ENCODE peak calls at places on chromosomes 6 and 20, in six cellular contexts. D is naive thymus-derived CD4-positive, alpha-beta T cell; P is CD8-positive, alpha-beta T cell; J is lower lobe of right lung; B is cardiac muscle cell; T is aorta. F is an unnamed sample. For H3K9me3, the result is how much of the 10 kb centered on the place peaks cover.

GRCh38 chr6:29494131-29494530 is 6.4 kb upstream of the MAS1L start:
- DNase-seq in D (no peak), B (no peak), T (no peak), P (no peak), J (no peak), F (no peak)

GRCh38 chr6:156250593-156250992 is 526.6 kb upstream of the ARID1B start:
- DNase-seq in D (no peak), B (no peak), P (no peak), T (no peak), J (no peak), F (no peak)

GRCh38 chr6:124772733-124773319 is 189.4 kb upstream of the RNF217 start:
- DNase-seq in P (no peak), D (no peak), T (no peak), J (no peak), B (peak), F (no peak)

GRCh38 chr20:59152559-59153354 is 10.9 kb upstream of the ZNF831 start:
- DNase-seq in P (no peak), T (no peak), D (no peak), J (peak), B (no peak), F (no peak)

GRCh38 chr6:107079429-107079828 is 35.9 kb downstream of the BEND3 start:
- DNase-seq in T (no peak), P (no peak), B (no peak), D (no peak), J (no peak), F (no peak)

GRCh38 chr20:34516874-34517542 is 786 bp downstream of the DYNLRB1 start:
- DNase-seq in T (no peak), P (peak), D (peak), B (peak), J (no peak), F (peak)

GRCh38 chr20:42795399-42795798 is 394.3 kb downstream of the PTPRT start:
- DNase-seq in P (no peak), J (no peak), T (no peak), B (no peak), D (no peak), F (no peak)

GRCh38 chr20:11372831-11373230 is 544.9 kb upstream of the BTBD3 start:
- DNase-seq in P (no peak), B (no peak), T (no peak), J (no peak), D (no peak), F (no peak)

GRCh38 chr6:143410859-143411270 is 39.6 kb downstream of the ADAT2 start:
- DNase-seq in B (no peak), T (no peak), D (no peak), J (no peak), P (no peak), F (no peak)

GRCh38 chr6:129753422-129753821 is 43.4 kb upstream of the ARHGAP18 start:
- DNase-seq in P (no peak), B (no peak), T (no peak), J (no peak), D (no peak), F (no peak)

GRCh38 chr6:27303613-27304272 is 8.3 kb downstream of the POM121L2 start:
- DNase-seq in J (no peak), D (no peak), B (no peak), P (no peak), T (no peak), F (no peak)

GRCh38 chr6:134560019-134560418 is 242.1 kb upstream of the SGK1 start:
- DNase-seq in B (no peak), P (no peak), J (no peak), T (no peak), D (no peak), F (no peak)

DNA sequence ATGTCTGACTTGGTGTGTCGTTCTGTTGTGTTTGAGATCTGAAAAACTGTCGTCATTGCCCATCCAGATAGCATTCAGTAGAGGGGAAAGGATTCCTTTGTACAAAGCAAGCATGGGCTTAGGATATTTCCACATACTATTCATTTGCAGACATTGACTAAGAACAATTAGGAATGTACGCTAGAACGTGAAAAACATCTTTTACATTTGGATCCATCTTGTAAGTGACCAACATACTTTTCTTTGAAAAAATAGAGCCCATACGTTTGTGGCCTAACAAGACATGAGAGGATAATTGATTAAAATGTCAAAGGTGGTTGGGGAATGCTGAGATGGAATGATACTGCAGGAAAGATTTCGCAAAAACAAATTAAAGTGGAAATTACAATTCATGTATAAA is 225.8 kb upstream of the QKI start:
- DNase-seq in D (no peak), B (no peak), P (no peak), J (no peak), T (no peak), F (no peak)
- H3K9me3 ChIP-seq in D (under half), B (under half), P (under half), J (under half), T (under half), F (under half)

DNA sequence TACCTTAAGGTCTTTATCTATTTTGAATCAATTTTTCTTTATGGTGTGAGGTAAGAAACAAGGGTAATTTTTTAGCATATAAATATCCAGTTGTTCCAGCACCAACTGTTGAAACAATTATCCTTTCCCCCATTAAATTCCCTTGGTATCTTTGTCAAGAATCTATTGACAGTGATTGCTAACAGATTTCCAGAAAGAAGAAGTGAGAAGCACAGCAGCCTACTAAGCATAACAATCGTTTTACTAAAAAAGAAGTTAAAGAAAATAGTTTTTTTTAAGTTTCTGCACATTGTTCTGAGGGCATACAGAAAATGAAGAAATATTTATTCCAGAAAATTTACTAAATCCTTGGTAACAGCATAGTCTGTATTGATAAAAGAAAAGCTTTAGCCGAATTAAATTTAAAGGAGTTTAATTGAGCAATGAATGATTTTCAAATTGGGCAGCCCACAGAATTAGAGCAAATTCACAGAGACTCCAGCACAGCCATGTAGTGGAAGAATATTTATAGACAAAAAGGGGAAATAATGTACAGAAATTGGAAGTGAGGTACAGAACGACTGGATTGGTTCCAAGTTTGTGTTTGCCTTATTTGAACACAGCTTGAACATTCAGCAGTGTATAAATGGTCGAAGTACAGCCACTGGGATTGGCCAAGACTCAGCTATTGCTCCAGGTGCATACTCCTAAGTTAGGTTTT is 97.9 kb upstream of the UST start:
- DNase-seq in J (no peak), D (no peak), B (no peak), T (no peak), P (no peak), F (no peak)
- H3K9me3 ChIP-seq in J (under half), D (under half), B (under half), T (under half), P (under half), F (under half)

GRCh38 chr6:120363429-120363828 is 970.9 kb downstream of the TBC1D32 start:
- DNase-seq in T (no peak), D (no peak), P (no peak), B (no peak), J (no peak), F (no peak)
- H3K9me3 ChIP-seq in T (under half), D (under half), P (under half), B (under half), J (under half), F (under half)

GRCh38 chr20:64006902-64007301 is 26.0 kb downstream of the PRPF6 start:
- DNase-seq in P (no peak), B (no peak), D (no peak), T (no peak), J (no peak), F (no peak)

GRCh38 chr20:64006490-64006889 is 25.6 kb downstream of the PRPF6 start:
- DNase-seq in T (peak), B (no peak), D (no peak), J (no peak), P (no peak), F (no peak)

GRCh38 chr20:64011366-64011779 is 24.6 kb upstream of the C20orf204 start:
- DNase-seq in B (no peak), T (no peak), D (no peak), J (no peak), P (no peak), F (no peak)

GRCh38 chr20:64009811-64010387 is 26.1 kb upstream of the C20orf204 start:
- DNase-seq in D (no peak), J (no peak), P (no peak), T (no peak), B (no peak), F (no peak)

DNA sequence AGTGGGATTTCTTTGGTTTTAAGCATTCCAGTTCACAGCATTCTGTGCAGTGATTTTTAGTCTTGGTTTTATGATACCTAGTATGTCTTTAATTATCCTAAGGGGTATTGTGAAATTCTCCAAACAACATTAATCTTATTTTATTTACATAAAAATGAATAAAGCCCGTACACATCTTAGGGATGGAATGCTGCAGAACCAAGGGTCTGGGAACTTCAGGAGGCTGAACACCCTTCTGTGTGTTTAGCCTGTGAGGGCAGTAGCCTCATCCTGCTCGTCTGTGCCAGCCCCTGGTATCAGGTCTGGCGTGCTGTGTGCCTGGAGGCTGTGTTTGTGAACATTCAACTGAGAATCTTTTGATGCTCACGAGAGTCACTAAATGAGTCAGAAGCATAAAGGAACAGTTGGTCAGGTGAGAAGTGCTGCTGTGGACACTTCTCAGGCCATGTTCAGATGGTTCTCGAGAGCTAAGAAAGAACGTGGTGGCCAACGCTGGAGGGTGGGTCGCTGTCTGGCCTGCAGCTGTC is 25.2 kb upstream of the C20orf204 start:
- DNase-seq in T (no peak), B (no peak), D (no peak), J (no peak), P (no peak), F (no peak)
- H3K9me3 ChIP-seq in T (under half), B (under half), D (under half), J (under half), P (under half), F (under half)

GRCh38 chr6:55980627-55981211 is 105.3 kb upstream of the BMP5 start:
- DNase-seq in J (no peak), T (no peak), B (peak), P (no peak), D (no peak), F (no peak)

GRCh38 chr6:55983861-55984260 is 108.5 kb upstream of the BMP5 start:
- DNase-seq in P (no peak), B (no peak), D (no peak), J (no peak), T (no peak), F (no peak)

GRCh38 chr6:55985309-55985708 is 109.9 kb upstream of the BMP5 start:
- DNase-seq in J (no peak), D (no peak), B (no peak), P (no peak), T (no peak), F (no peak)
- H3K9me3 ChIP-seq in J (under half), D (under half), B (under half), P (under half), T (under half), F (under half)

DNA sequence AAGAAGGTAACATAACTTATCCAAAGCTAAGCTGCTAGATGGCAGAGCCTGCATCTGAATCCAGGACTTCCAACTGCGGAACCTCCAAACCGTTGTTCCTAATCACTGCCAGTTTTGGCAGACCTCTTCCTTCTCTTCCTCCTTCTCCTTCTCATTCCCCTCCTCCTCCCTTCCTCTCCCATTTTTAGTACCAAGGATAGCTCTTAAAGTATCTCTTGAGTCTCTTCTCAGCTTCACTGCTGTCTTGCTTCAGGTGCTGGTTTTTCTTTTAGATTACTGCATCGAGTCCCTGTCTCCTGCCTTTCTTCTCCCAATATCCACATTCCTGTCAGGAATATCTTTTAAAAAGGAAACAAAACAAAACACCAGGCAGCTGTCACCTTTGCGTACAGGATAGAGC is 77.1 kb downstream of the CDYL start:
- DNase-seq in B (no peak), T (no peak), D (no peak), P (no peak), J (no peak), F (no peak)
- H3K9me3 ChIP-seq in B (under half), T (under half), D (under half), P (under half), J (under half), F (under half)

F was measured in T-helper 17 cell.